ENCODE peak calls at places on chromosomes 5 and 9, in five cellular contexts. D, P, S, C and W are unnamed samples.

GRCh38 chr5:113375492-113376060 is 59.2 kb downstream of the TSSK1B start:
- DNase-seq in D (no peak), P (no peak), S (no peak), C (no peak), W (no peak)

GRCh38 chr5:129049116-129049515 is 45.4 kb upstream of the ISOC1 start:
- DNase-seq in D (no peak), P (no peak), S (no peak), C (no peak), W (no peak)

GRCh38 chr9:98552306-98552705 is 156.4 kb downstream of the GABBR2 start:
- DNase-seq in D (no peak), P (no peak), S (no peak), C (no peak), W (no peak)

GRCh38 chr9:131997076-131997475 is 82.6 kb downstream of the MED27 start:
- DNase-seq in D (no peak), P (no peak), S (no peak), C (no peak), W (no peak)

GRCh38 chr5:31119938-31120641 is 73.4 kb upstream of the CDH6 start:
- DNase-seq in D (no peak), P (no peak), S (no peak), C (no peak), W (no peak)

GRCh38 chr9:78436873-78437272 is 139.9 kb downstream of the PSAT1 start:
- DNase-seq in D (no peak), P (no peak), S (no peak), C (no peak), W (no peak)

GRCh38 chr9:130171226-130172148 is 717 bp upstream of the NCS1 start:
- DNase-seq in D (no peak), P (no peak), S (no peak), C (no peak), W (no peak)

GRCh38 chr9:123687246-123687721 is 242.6 kb downstream of the DENND1A start:
- DNase-seq in D (no peak), P (no peak), S (no peak), C (no peak), W (no peak)

GRCh38 chr9:86977205-86977835 is 30.0 kb upstream of the GAS1 start:
- DNase-seq in D (no peak), P (peak), S (no peak), C (no peak), W (no peak)